ENCODE peak calls at places on chromosomes 5 and 9, in seven cellular contexts. I is cardiac fibroblast, A is iris pigment epithelial cell, C is AG20443, W is NCI-H2029, J is DMS79, F is globus pallidus. D is an unnamed sample.

GRCh38 chr5:132342291-132343180 is 27.0 kb upstream of the SLC22A5 start:
- DNase-seq in W (no peak), J (no peak), C (no peak), F (no peak), A (no peak), I (no peak), D (no peak)

GRCh38 chr5:80141147-80141671 is 106.1 kb downstream of the THBS4 start:
- DNase-seq in C (peak; percentile 81), W (no peak), I (peak; percentile 74), J (no peak), F (peak; percentile 74), A (peak; percentile 34), D (peak; percentile 94)

GRCh38 chr5:146307796-146308195 is 30.8 kb upstream of the POU4F3 start:
- DNase-seq in F (no peak), W (no peak), C (no peak), I (no peak), J (no peak), A (no peak), D (no peak)

GRCh38 chr9:35852267-35852815 is 17.9 kb downstream of the OR13J1 start:
- DNase-seq in A (no peak), F (no peak), I (no peak), J (no peak), W (no peak), C (no peak), D (no peak)

GRCh38 chr5:140549237-140550144 is 2.0 kb downstream of the EIF4EBP3 start:
- DNase-seq in I (peak; percentile 77), W (peak; percentile 58), C (peak; percentile 15), A (peak; percentile 49), F (peak; percentile 43), J (no peak), D (peak; percentile 38)

GRCh38 chr5:423626-424258 is 19.2 kb upstream of the EXOC3 start:
- DNase-seq in J (no peak), A (no peak), F (no peak), C (no peak), W (no peak), I (no peak), D (no peak)

GRCh38 chr9:125486576-125486975 is 220.4 kb downstream of the MAPKAP1 start:
- DNase-seq in A (no peak), F (no peak), I (peak; percentile 27), W (no peak), C (peak; percentile 32), J (no peak), D (peak; percentile 43)

GRCh38 chr9:109912082-109912581 is 132.1 kb downstream of the PALM2AKAP2 start:
- DNase-seq in J (no peak), A (no peak), W (peak; percentile 36), I (peak; percentile 57), F (no peak), C (peak; percentile 46), D (peak; percentile 87)

GRCh38 chr9:73995836-73996235 is 501.3 kb upstream of the RORB start:
- DNase-seq in F (peak; percentile 5), W (no peak), I (no peak), C (no peak), A (peak; percentile 16), J (no peak), D (no peak)

GRCh38 chr9:7174884-7175283 is 417.1 kb downstream of the KDM4C start:
- DNase-seq in I (no peak), F (no peak), A (no peak), W (no peak), J (no peak), C (no peak), D (no peak)

GRCh38 chr9:98228392-98229089 is 26.9 kb downstream of the TBC1D2 start:
- DNase-seq in W (no peak), J (no peak), A (peak; percentile 43), F (no peak), I (no peak), C (no peak), D (no peak)